ENCODE peak calls at places on chromosomes 3 and 15, in four cellular contexts. X is upper lobe of right lung, W is H9, A is foreskin fibroblast. J is an unnamed sample.

GRCh38 chr3:56800373-56801150 is 1.2 kb downstream of the ARHGEF3 start:
- DNase-seq in A (no peak), X (no peak), W (no peak), J (peak; percentile 72)

GRCh38 chr15:42138968-42139386 is 17.5 kb downstream of the PLA2G4F start:
- DNase-seq in X (peak; percentile 43), A (no peak), W (peak; percentile 25), J (peak; percentile 51)

GRCh38 chr3:128280466-128281455 is 127.5 kb downstream of the EEFSEC start:
- DNase-seq in W (peak; percentile 88), X (no peak), A (no peak), J (no peak)

GRCh38 chr3:22938739-22939138 is 264.4 kb upstream of the UBE2E2 start:
- DNase-seq in X (no peak), W (no peak), A (no peak), J (no peak)

GRCh38 chr3:193030276-193030675 is 112.6 kb upstream of the MB21D2 start:
- DNase-seq in X (no peak), A (peak; percentile 18), W (no peak), J (no peak)

GRCh38 chr3:166706094-166706493 is 674.0 kb downstream of the ZBBX start:
- DNase-seq in A (no peak), X (no peak), W (no peak), J (no peak)

GRCh38 chr15:81293728-81294500 is 30.0 kb downstream of the STARD5 start:
- DNase-seq in W (no peak), X (no peak), A (no peak), J (no peak)

GRCh38 chr15:39770748-39771689 is 11.6 kb downstream of the FSIP1 start:
- DNase-seq in W (no peak), X (no peak), A (peak; percentile 86), J (no peak)

GRCh38 chr3:129399145-129399894 is 29.1 kb downstream of the EFCAB12 start:
- DNase-seq in X (peak; percentile 81), A (peak; percentile 90), W (peak; percentile 85), J (peak; percentile 84)

GRCh38 chr3:19348929-19349564 is 200.7 kb downstream of the KCNH8 start:
- DNase-seq in W (peak; percentile 28), A (peak; percentile 0), X (no peak), J (no peak)

DNA sequence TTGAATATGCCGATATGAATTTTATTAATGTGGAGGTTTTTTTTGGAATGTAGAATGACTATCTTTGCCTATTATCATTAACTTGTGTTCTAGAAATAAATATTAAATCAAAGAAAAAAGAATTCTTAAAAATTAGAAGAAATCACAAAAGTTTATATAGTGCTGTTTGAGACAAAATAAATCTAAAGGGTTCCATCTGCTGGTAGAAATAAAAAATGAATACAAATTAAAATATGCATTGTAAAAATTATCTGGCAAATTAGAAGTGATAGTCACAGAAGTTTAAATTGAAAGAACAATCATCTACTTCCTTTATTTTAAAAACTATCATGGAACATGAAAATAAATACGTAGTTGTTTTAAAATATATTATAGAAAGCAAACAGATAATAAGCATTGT is 22.7 kb upstream of the ZBTB20 start:
- DNase-seq in A (no peak), X (no peak), W (no peak), J (no peak)
- TF ChIP-seq CTCF in A (no peak), X (peak; percentile 43), W (no peak), J (peak; percentile 9)

GRCh38 chr15:66611257-66612053 is 45.7 kb upstream of the LCTL start:
- DNase-seq in X (peak; percentile 72), W (no peak), A (no peak), J (peak; percentile 44)
- TF ChIP-seq CTCF in X (no peak), W (no peak), A (no peak), J (no peak)

GRCh38 chr15:75842722-75843617 is at the start of gene UBE2Q2:
- DNase-seq in X (peak; percentile 87), W (peak; percentile 82), A (peak; percentile 73), J (peak; percentile 92)
- TF ChIP-seq CTCF in X (no peak), W (peak; percentile 23), A (no peak), J (no peak)

DNA sequence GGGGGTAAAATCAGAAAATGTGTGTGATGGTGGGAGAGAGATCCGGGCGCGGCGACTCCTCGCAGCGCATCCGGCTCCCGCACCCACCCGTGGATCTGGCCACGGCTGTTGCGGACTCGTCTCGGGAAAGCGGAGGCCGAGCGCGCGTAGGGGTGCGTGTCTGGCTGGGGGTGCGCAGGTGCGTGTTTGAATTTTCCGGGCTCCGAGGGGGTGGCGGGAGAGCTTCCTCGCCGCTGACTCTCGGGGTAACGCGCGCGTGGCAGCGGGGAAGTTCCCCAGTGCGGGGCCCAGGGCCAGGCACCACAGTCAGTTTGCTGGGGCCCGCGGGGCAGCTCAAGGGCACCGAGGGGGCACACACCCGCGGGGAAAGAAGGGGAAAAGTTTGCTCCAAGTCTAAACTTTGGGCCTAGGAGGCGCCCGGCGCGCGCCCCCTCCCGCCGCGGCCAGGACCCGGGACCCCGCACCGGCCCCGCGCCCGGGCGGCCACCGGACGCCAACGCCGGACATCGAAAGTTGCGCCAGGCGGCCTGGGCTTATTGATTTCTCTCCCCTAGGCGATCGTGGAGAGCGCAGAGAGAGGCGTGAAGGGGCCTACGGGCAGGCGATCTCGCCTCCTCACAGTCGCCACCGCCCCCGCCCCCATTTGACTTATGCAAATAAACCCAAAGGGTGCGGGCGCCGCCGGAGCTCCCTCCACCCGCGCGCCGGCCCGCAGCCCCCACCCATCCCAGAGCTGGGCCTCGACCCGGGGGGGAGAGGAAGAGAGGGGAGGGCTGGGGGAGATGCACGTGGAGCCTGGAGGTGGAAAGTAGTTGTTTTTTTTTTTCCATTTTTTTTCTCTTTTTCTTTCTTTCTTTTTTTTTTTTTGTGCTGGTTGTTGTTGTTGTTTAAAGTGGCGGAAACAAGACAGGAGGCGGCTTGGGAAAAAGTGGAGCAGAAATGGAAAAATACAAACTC is 638 bp downstream of the FOXP1 start:
- DNase-seq in W (peak; percentile 74), X (peak; percentile 92), A (no peak), J (peak; percentile 91)
- TF ChIP-seq CTCF in W (no peak), X (no peak), A (no peak), J (no peak)

DNA sequence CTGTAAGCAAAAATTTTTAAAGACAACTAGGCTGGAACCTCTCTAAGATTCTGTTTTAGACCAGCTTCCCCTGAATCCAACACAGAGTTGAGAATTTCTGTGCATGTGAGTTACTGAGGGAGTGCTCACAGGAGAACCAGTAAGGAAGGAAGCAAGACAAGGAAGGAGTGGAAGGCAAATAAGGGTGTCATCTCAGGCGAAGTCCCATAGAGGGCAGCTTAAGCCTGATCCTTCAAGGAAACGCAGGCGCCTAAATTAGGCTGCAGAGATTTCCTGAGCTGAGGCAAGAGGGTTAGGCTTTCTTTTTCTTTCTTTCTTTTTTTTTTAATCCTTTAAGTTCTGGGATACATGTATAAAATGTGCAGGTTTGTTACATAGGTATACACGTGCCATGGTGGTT is 36.2 kb upstream of the COL6A6 start:
- DNase-seq in A (no peak), X (no peak), W (peak; percentile 61), J (no peak)
- TF ChIP-seq CTCF in A (peak; percentile 47), X (peak; percentile 49), W (peak; percentile 72), J (peak; percentile 28)

DNA sequence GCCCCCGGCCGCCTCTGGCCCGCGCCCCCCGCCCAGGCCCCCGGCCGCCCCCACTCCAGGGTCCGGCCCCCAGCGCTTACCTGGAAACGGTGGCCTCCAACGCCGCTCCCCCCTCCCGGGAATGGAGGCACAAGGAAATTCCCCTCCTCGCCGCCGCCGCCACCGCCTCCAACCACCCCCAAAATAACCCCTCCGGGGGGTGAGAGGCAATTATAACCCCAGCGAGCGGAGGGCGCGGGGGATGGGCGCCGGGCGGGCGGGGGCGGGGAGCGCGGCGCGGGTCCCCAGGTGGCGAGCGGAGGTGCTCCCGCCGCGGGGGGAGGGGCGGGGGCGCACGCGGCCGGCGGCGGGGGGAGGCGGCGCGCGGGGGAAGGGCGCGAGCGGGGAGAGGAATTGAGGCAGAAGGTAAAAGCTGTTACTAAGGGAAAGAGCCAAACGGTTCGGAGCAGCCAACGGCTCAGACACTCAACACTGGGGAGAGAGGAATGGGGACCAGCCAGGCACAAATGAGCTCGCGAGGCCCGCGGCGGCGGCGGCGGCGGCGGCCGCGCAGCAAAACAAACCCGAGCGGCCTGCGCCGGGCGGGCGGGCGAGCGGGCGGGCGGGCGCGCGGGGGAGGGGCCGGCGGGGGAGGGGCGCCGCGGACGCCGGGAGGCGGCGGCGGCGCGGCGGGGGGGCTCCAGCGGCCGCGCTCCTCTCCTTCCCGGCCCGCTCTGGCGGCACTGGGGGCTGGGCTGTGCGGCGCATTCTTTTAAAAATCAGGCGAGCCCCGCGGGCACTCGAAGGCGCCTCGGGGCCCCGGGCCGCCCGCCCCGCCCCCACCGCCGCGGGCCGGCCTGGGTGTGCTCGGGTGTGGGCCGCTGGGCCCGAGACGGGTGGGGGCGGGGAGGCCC is at the start of gene TBL1XR1:
- DNase-seq in X (peak; percentile 94), A (peak; percentile 89), W (peak; percentile 87), J (peak; percentile 96)
- TF ChIP-seq CTCF in X (no peak), A (no peak), W (no peak), J (no peak)

DNA sequence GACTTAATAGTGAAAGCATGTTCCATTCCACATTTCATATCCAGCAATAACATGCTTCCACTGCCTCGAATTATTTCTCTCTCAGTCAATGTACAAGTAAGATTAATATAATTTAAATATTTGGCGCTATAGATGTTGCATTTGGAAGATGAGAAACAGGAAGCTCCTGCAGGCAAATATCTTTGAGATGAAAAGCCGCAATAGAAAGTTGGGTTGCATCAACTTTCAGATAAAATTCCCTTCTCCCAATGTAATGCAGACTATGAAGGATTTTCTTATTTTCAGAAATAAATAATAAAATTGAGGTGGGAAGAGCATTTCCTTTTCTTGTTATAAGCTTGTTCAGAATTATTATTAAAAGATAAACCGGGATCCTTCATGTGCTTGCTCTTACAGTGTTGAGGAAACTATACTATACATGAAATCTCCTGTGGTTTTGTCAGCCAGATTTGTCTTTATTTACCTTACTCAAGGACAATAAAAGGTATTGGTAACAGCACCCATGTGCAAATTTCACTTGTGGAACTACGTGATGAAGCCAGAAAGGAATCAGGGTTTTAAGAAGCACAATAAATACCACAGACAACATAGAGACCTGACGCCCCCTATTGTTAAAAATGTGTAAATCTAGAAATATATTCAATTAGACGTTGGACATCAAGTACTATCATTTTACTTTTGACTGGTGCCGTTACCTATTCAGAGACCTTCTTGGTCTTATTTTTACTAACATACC is 307.0 kb downstream of the ARPP21 start:
- DNase-seq in A (no peak), W (no peak), X (no peak), J (no peak)
- TF ChIP-seq CTCF in A (no peak), W (peak; percentile 71), X (peak; percentile 33), J (peak; percentile 10)

DNA sequence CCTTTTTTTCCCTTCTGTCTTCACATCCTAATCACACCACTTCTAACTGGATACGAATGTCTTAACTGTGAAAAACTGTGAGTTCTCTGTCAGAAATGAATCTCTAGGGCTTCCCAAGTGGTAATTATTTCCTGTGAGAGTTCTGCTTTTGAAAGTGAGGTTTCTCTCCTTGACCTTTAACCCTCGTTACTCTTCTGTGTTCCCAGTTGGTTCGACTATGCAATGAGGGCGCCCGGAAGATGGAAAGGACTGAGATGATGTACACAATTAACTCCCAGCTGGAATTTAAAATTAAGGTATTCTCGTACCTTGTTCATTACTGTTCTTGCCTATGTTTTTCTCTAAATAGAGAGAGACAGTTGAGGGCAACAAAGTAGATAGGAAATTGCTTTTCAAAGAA is 96.5 kb downstream of the ARHGEF26 start:
- DNase-seq in X (no peak), A (no peak), W (no peak), J (no peak)
- TF ChIP-seq CTCF in X (no peak), A (no peak), W (no peak), J (no peak)

GRCh38 chr3:14600856-14601610 is 50.5 kb upstream of the CCDC174 start:
- DNase-seq in W (no peak), X (no peak), A (no peak), J (no peak)

GRCh38 chr3:14602804-14603644 is 48.5 kb upstream of the CCDC174 start:
- DNase-seq in X (no peak), W (no peak), A (no peak), J (no peak)

GRCh38 chr3:14601692-14602005 is 49.9 kb upstream of the CCDC174 start:
- DNase-seq in A (no peak), X (no peak), W (no peak), J (no peak)

GRCh38 chr3:14600075-14600474 is 51.5 kb upstream of the CCDC174 start:
- DNase-seq in X (no peak), W (no peak), A (no peak), J (no peak)

GRCh38 chr3:14602006-14602803 is 49.4 kb upstream of the CCDC174 start:
- DNase-seq in W (peak; percentile 67), X (no peak), A (no peak), J (no peak)
- TF ChIP-seq CTCF in W (peak; percentile 78), X (no peak), A (no peak), J (no peak)

J was measured in kidney.